ENCODE peak calls at places on chromosomes 3 and 15, in ten cellular contexts. One of them, this sample, is unnamed.
A peak's percentile ranks its signal among the peaks of the same experiment; 100 is the strongest.

GRCh38 chr3:149553781-149554451 is 79.4 kb downstream of the TM4SF4 start:
- DNase-seq in A549: no peak
- DNase-seq in HCT116: no peak
- DNase-seq in adrenal gland: peak; percentile 69
- DNase-seq in GM12878: no peak
- DNase-seq in stomach: no peak
- DNase-seq in H1: no peak
- DNase-seq in ovary: peak; percentile 76
- DNase-seq in uterus: peak; percentile 64
- DNase-seq in prostate gland: no peak
- DNase-seq in this sample: no peak

GRCh38 chr3:42983927-42984326 is 4.8 kb downstream of the GASK1A start:
- DNase-seq in adrenal gland: no peak
- DNase-seq in stomach: no peak
- DNase-seq in prostate gland: no peak
- DNase-seq in H1: no peak
- DNase-seq in HCT116: no peak
- DNase-seq in uterus: no peak
- DNase-seq in A549: no peak
- DNase-seq in GM12878: no peak
- DNase-seq in ovary: no peak
- DNase-seq in this sample: no peak

GRCh38 chr3:45988804-45989203 is 6.8 kb downstream of the FYCO1 start:
- DNase-seq in H1: no peak
- DNase-seq in adrenal gland: no peak
- DNase-seq in GM12878: no peak
- DNase-seq in ovary: no peak
- DNase-seq in stomach: no peak
- DNase-seq in A549: no peak
- DNase-seq in uterus: no peak
- DNase-seq in prostate gland: no peak
- DNase-seq in HCT116: peak; percentile 4
- DNase-seq in this sample: no peak

GRCh38 chr3:133885241-133885711 is 10.4 kb downstream of the RAB6B start:
- DNase-seq in stomach: no peak
- DNase-seq in uterus: no peak
- DNase-seq in ovary: no peak
- DNase-seq in GM12878: no peak
- DNase-seq in adrenal gland: no peak
- DNase-seq in A549: no peak
- DNase-seq in H1: peak; percentile 26
- DNase-seq in prostate gland: no peak
- DNase-seq in HCT116: no peak
- DNase-seq in this sample: no peak

GRCh38 chr3:134307425-134307824 is 56.8 kb upstream of the RYK start:
- DNase-seq in adrenal gland: no peak
- DNase-seq in H1: no peak
- DNase-seq in GM12878: no peak
- DNase-seq in HCT116: no peak
- DNase-seq in uterus: no peak
- DNase-seq in stomach: no peak
- DNase-seq in ovary: no peak
- DNase-seq in A549: no peak
- DNase-seq in prostate gland: no peak
- DNase-seq in this sample: no peak

GRCh38 chr15:73956276-73957086 is 30.2 kb downstream of the LOXL1 start:
- DNase-seq in adrenal gland: no peak
- DNase-seq in uterus: no peak
- DNase-seq in A549: peak; percentile 20
- DNase-seq in stomach: peak; percentile 57
- DNase-seq in ovary: no peak
- DNase-seq in prostate gland: no peak
- DNase-seq in GM12878: no peak
- DNase-seq in H1: no peak
- DNase-seq in HCT116: peak; percentile 79
- DNase-seq in this sample: peak; percentile 55

GRCh38 chr15:87357608-87358007 is 898.9 kb downstream of the NTRK3 start:
- DNase-seq in ovary: no peak
- DNase-seq in HCT116: no peak
- DNase-seq in uterus: no peak
- DNase-seq in adrenal gland: no peak
- DNase-seq in stomach: no peak
- DNase-seq in H1: no peak
- DNase-seq in A549: no peak
- DNase-seq in GM12878: no peak
- DNase-seq in prostate gland: no peak
- DNase-seq in this sample: no peak

GRCh38 chr3:183244219-183244618 is 8.8 kb upstream of the B3GNT5 start:
- DNase-seq in uterus: no peak
- DNase-seq in stomach: no peak
- DNase-seq in H1: no peak
- DNase-seq in prostate gland: no peak
- DNase-seq in GM12878: no peak
- DNase-seq in A549: no peak
- DNase-seq in ovary: no peak
- DNase-seq in HCT116: no peak
- DNase-seq in adrenal gland: peak; percentile 75
- DNase-seq in this sample: no peak

GRCh38 chr3:12893872-12894271 is 52.5 kb upstream of the RPL32 start:
- DNase-seq in uterus: no peak
- DNase-seq in ovary: no peak
- DNase-seq in prostate gland: no peak
- DNase-seq in adrenal gland: no peak
- DNase-seq in HCT116: no peak
- DNase-seq in H1: no peak
- DNase-seq in GM12878: no peak
- DNase-seq in A549: no peak
- DNase-seq in stomach: no peak
- DNase-seq in this sample: no peak

GRCh38 chr3:70554170-70554569 is 241.7 kb upstream of the MDFIC2 start:
- DNase-seq in HCT116: no peak
- DNase-seq in uterus: no peak
- DNase-seq in H1: no peak
- DNase-seq in prostate gland: no peak
- DNase-seq in ovary: no peak
- DNase-seq in adrenal gland: no peak
- DNase-seq in stomach: no peak
- DNase-seq in GM12878: no peak
- DNase-seq in A549: no peak
- DNase-seq in this sample: no peak

GRCh38 chr15:43974852-43975251 is 148.1 kb downstream of the WDR76 start:
- DNase-seq in GM12878: peak; percentile 57
- DNase-seq in A549: no peak
- DNase-seq in prostate gland: no peak
- DNase-seq in H1: no peak
- DNase-seq in stomach: no peak
- DNase-seq in HCT116: no peak
- DNase-seq in adrenal gland: no peak
- DNase-seq in uterus: no peak
- DNase-seq in ovary: no peak
- DNase-seq in this sample: no peak

GRCh38 chr15:67149859-67150824 is 84.7 kb downstream of the SMAD3 start:
- DNase-seq in stomach: peak; percentile 62
- DNase-seq in uterus: peak; percentile 65
- DNase-seq in adrenal gland: peak; percentile 68
- DNase-seq in HCT116: peak; percentile 96
- DNase-seq in GM12878: peak; percentile 51
- DNase-seq in ovary: peak; percentile 75
- DNase-seq in A549: peak; percentile 98
- DNase-seq in H1: no peak
- DNase-seq in prostate gland: no peak
- DNase-seq in this sample: no peak
- H3K4me3 ChIP-seq in stomach: peak overlapping the region; percentile 20
- H3K4me3 ChIP-seq in uterus: no peak overlapping the region
- H3K4me3 ChIP-seq in adrenal gland: no peak overlapping the region
- H3K4me3 ChIP-seq in HCT116: peak overlapping the region; percentile 7
- H3K4me3 ChIP-seq in GM12878: no peak overlapping the region
- H3K4me3 ChIP-seq in ovary: peak overlapping the region; percentile 5
- H3K4me3 ChIP-seq in A549: peak overlapping the region; percentile 24
- H3K4me3 ChIP-seq in H1: peak overlapping the region; percentile 48
- H3K4me3 ChIP-seq in prostate gland: no peak overlapping the region
- H3K4me3 ChIP-seq in this sample: peak overlapping the region; percentile 3

DNA sequence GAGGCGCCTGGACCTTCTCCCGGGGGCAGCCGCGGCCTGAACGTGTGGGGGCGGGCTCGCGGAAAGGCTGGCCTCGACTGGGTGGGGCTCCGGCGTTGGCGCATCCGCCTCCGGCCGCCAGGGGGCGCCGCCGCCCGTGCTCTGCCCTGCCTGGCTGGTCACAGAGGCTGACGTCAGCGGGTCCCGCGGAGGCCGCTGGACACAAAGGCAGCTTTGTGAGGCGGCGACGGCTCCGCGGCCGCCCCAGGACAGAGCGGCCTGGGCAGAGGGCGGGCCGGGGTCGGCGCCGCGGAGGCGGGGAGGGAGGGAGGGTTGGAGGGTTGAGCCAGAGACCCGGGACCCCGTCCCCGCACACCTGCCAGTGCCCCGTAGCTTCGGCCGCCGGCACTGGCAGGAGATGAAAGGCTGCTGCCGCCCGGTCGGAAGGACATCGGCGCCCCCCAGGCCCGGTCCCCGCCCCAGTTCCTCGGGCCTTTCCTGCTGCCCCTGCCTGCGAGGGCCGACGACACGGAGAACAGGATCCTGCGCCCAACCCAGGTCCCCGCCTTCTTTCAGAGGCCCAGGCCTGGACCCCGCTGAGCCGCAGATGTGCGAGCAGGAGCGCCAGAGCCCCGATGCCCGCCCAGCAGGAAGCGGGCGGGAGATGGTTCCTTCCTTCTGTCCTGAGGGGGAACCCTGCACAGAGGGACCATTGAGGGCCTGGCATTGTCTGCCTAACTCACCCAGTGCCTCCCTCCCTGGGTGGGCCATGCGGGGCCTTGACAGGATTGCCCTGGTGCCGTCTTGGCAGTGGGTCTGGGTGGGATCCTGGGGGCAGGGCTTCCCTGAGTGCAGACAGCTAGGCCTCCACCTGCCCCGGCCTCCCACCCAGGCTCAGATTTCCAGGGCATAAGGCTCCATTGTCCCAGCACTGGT is 8.7 kb upstream of the SEMA3B start:
- DNase-seq in A549: peak; percentile 85
- DNase-seq in adrenal gland: peak; percentile 96
- DNase-seq in ovary: peak; percentile 96
- DNase-seq in prostate gland: peak; percentile 89
- DNase-seq in H1: peak; percentile 97
- DNase-seq in GM12878: no peak
- DNase-seq in uterus: peak; percentile 95
- DNase-seq in HCT116: no peak
- DNase-seq in stomach: peak; percentile 96
- DNase-seq in this sample: peak; percentile 94
- TF ChIP-seq POLR2A in A549: peak; percentile 50
- TF ChIP-seq POLR2A in adrenal gland: peak; percentile 59
- TF ChIP-seq POLR2A in ovary: peak; percentile 92
- TF ChIP-seq POLR2A in prostate gland: peak; percentile 69
- TF ChIP-seq POLR2A in H1: no peak
- TF ChIP-seq POLR2A in GM12878: peak; percentile 75
- TF ChIP-seq POLR2A in uterus: peak; percentile 94
- TF ChIP-seq POLR2A in HCT116: no peak
- TF ChIP-seq POLR2A in stomach: no peak
- TF ChIP-seq POLR2A in this sample: peak; percentile 20

GRCh38 chr15:35507932-35508638 is 37.9 kb downstream of the DPH6 start:
- DNase-seq in stomach: no peak
- DNase-seq in H1: no peak
- DNase-seq in prostate gland: no peak
- DNase-seq in adrenal gland: no peak
- DNase-seq in HCT116: no peak
- DNase-seq in ovary: no peak
- DNase-seq in GM12878: no peak
- DNase-seq in uterus: no peak
- DNase-seq in A549: no peak
- DNase-seq in this sample: no peak
- H3K4me3 ChIP-seq in stomach: no peak overlapping the region
- H3K4me3 ChIP-seq in H1: no peak overlapping the region
- H3K4me3 ChIP-seq in prostate gland: no peak overlapping the region
- H3K4me3 ChIP-seq in adrenal gland: no peak overlapping the region
- H3K4me3 ChIP-seq in HCT116: no peak overlapping the region
- H3K4me3 ChIP-seq in ovary: no peak overlapping the region
- H3K4me3 ChIP-seq in GM12878: no peak overlapping the region
- H3K4me3 ChIP-seq in uterus: no peak overlapping the region
- H3K4me3 ChIP-seq in A549: no peak overlapping the region
- H3K4me3 ChIP-seq in this sample: no peak overlapping the region

GRCh38 chr3:185583925-185584324 is 2.2 kb upstream of the SENP2 start:
- DNase-seq in prostate gland: no peak
- DNase-seq in uterus: no peak
- DNase-seq in H1: no peak
- DNase-seq in adrenal gland: no peak
- DNase-seq in stomach: no peak
- DNase-seq in HCT116: no peak
- DNase-seq in ovary: no peak
- DNase-seq in A549: no peak
- DNase-seq in GM12878: no peak
- DNase-seq in this sample: no peak

GRCh38 chr3:185586644-185586964 is 509 bp downstream of the SENP2 start:
- DNase-seq in HCT116: no peak
- DNase-seq in A549: no peak
- DNase-seq in stomach: no peak
- DNase-seq in H1: no peak
- DNase-seq in ovary: no peak
- DNase-seq in adrenal gland: no peak
- DNase-seq in uterus: no peak
- DNase-seq in prostate gland: no peak
- DNase-seq in GM12878: no peak
- DNase-seq in this sample: no peak

GRCh38 chr3:185584681-185585080 is 1.4 kb upstream of the SENP2 start:
- DNase-seq in prostate gland: no peak
- DNase-seq in HCT116: no peak
- DNase-seq in stomach: no peak
- DNase-seq in H1: no peak
- DNase-seq in GM12878: no peak
- DNase-seq in ovary: no peak
- DNase-seq in adrenal gland: no peak
- DNase-seq in A549: peak; percentile 4
- DNase-seq in uterus: no peak
- DNase-seq in this sample: no peak

GRCh38 chr3:185585523-185585861 is 603 bp upstream of the SENP2 start:
- DNase-seq in ovary: no peak
- DNase-seq in HCT116: peak; percentile 6
- DNase-seq in A549: no peak
- DNase-seq in stomach: no peak
- DNase-seq in prostate gland: no peak
- DNase-seq in adrenal gland: no peak
- DNase-seq in uterus: no peak
- DNase-seq in H1: no peak
- DNase-seq in GM12878: no peak
- DNase-seq in this sample: no peak

GRCh38 chr3:185585862-185586643 is at the start of gene SENP2:
- DNase-seq in HCT116: peak; percentile 99
- DNase-seq in uterus: peak; percentile 99
- DNase-seq in stomach: peak; percentile 100
- DNase-seq in GM12878: peak; percentile 97
- DNase-seq in prostate gland: peak; percentile 99
- DNase-seq in A549: peak; percentile 98
- DNase-seq in H1: peak; percentile 99
- DNase-seq in ovary: peak; percentile 99
- DNase-seq in adrenal gland: peak; percentile 99
- DNase-seq in this sample: peak; percentile 99
- TF ChIP-seq POLR2A in HCT116: peak; percentile 62
- TF ChIP-seq POLR2A in uterus: peak; percentile 88
- TF ChIP-seq POLR2A in stomach: peak; percentile 84
- TF ChIP-seq POLR2A in GM12878: peak; percentile 93
- TF ChIP-seq POLR2A in prostate gland: peak; percentile 76
- TF ChIP-seq POLR2A in A549: peak; percentile 35
- TF ChIP-seq POLR2A in H1: peak; percentile 61
- TF ChIP-seq POLR2A in ovary: peak; percentile 95
- TF ChIP-seq POLR2A in adrenal gland: peak; percentile 93
- TF ChIP-seq POLR2A in this sample: peak; percentile 95

This sample was measured in breast epithelium.